ENCODE peak calls at places on chromosomes 7 and 10, in ten cellular contexts. One of them, this sample, is unnamed.

GRCh38 chr10:127942811-127943210 is 35.9 kb downstream of the PTPRE start:
- DNase-seq in AG04450: no peak
- DNase-seq in fibroblast of lung: no peak
- DNase-seq in PC-9: no peak
- DNase-seq in RWPE1: no peak
- DNase-seq in PC-3: no peak
- DNase-seq in ovary: no peak
- DNase-seq in B cell: no peak
- DNase-seq in brain microvascular endothelial cell: peak
- DNase-seq in GM12878: no peak
- DNase-seq in this sample: no peak

GRCh38 chr10:48240196-48240595 is 34.3 kb downstream of the FRMPD2 start:
- DNase-seq in AG04450: no peak
- DNase-seq in fibroblast of lung: no peak
- DNase-seq in PC-9: no peak
- DNase-seq in RWPE1: no peak
- DNase-seq in PC-3: no peak
- DNase-seq in ovary: no peak
- DNase-seq in B cell: no peak
- DNase-seq in brain microvascular endothelial cell: no peak
- DNase-seq in GM12878: no peak
- DNase-seq in this sample: no peak

GRCh38 chr10:43123361-43124093 is 14.7 kb upstream of the CSGALNACT2 start:
- DNase-seq in AG04450: no peak
- DNase-seq in fibroblast of lung: no peak
- DNase-seq in PC-9: no peak
- DNase-seq in RWPE1: no peak
- DNase-seq in PC-3: no peak
- DNase-seq in ovary: no peak
- DNase-seq in B cell: no peak
- DNase-seq in brain microvascular endothelial cell: no peak
- DNase-seq in GM12878: no peak
- DNase-seq in this sample: no peak

GRCh38 chr10:35421553-35422178 is 85.4 kb downstream of the CCNY start:
- DNase-seq in AG04450: peak
- DNase-seq in fibroblast of lung: peak
- DNase-seq in PC-9: peak
- DNase-seq in RWPE1: peak
- DNase-seq in PC-3: peak
- DNase-seq in ovary: peak
- DNase-seq in B cell: no peak
- DNase-seq in brain microvascular endothelial cell: peak
- DNase-seq in GM12878: no peak
- DNase-seq in this sample: no peak

GRCh38 chr10:7491949-7492659 is 81.3 kb upstream of the SFMBT2 start:
- DNase-seq in AG04450: no peak
- DNase-seq in fibroblast of lung: no peak
- DNase-seq in PC-9: no peak
- DNase-seq in RWPE1: no peak
- DNase-seq in PC-3: no peak
- DNase-seq in ovary: no peak
- DNase-seq in B cell: no peak
- DNase-seq in brain microvascular endothelial cell: no peak
- DNase-seq in GM12878: peak
- DNase-seq in this sample: no peak

GRCh38 chr7:134535919-134536299 is 8.5 kb downstream of the AKR1B10 start:
- DNase-seq in AG04450: no peak
- DNase-seq in fibroblast of lung: no peak
- DNase-seq in PC-9: no peak
- DNase-seq in RWPE1: no peak
- DNase-seq in PC-3: no peak
- DNase-seq in ovary: no peak
- DNase-seq in B cell: no peak
- DNase-seq in brain microvascular endothelial cell: no peak
- DNase-seq in GM12878: no peak
- DNase-seq in this sample: no peak

GRCh38 chr10:6396652-6397051 is 183.4 kb downstream of the PRKCQ start:
- DNase-seq in AG04450: peak
- DNase-seq in fibroblast of lung: peak
- DNase-seq in PC-9: no peak
- DNase-seq in RWPE1: no peak
- DNase-seq in PC-3: peak
- DNase-seq in ovary: no peak
- DNase-seq in B cell: no peak
- DNase-seq in brain microvascular endothelial cell: no peak
- DNase-seq in GM12878: no peak
- DNase-seq in this sample: no peak

GRCh38 chr7:111730476-111731300 is 168.4 kb upstream of the IMMP2L start:
- DNase-seq in AG04450: no peak
- DNase-seq in fibroblast of lung: peak
- DNase-seq in PC-9: no peak
- DNase-seq in RWPE1: no peak
- DNase-seq in PC-3: peak
- DNase-seq in ovary: no peak
- DNase-seq in B cell: no peak
- DNase-seq in brain microvascular endothelial cell: no peak
- DNase-seq in GM12878: no peak
- DNase-seq in this sample: no peak

DNA sequence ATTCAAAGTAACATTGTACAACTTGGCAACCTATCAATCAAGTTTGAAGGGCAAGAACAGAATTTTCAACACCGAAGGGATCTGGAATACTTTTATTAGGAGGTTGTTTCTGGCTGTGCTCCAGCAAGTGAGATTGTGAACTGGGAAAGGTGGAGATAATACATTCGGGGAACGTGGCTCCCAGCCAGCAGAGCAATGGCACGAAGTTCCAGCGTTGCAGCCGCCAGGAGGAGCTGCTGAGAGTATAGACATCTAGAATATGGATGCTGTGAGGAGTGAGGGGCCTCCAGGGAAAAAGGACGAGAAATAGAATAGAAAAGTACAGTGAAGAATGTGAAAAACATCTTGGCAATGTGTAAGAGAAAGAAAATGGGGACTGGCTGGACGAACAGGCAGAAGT is 69.5 kb downstream of the TCERG1L start:
- DNase-seq in AG04450: no peak
- DNase-seq in fibroblast of lung: no peak
- DNase-seq in PC-9: no peak
- DNase-seq in RWPE1: no peak
- DNase-seq in PC-3: peak
- DNase-seq in ovary: no peak
- DNase-seq in B cell: no peak
- DNase-seq in brain microvascular endothelial cell: no peak
- DNase-seq in GM12878: no peak
- DNase-seq in this sample: no peak
- TF ChIP-seq CTCF in AG04450: no peak
- TF ChIP-seq CTCF in fibroblast of lung: no peak
- TF ChIP-seq CTCF in PC-9: peak
- TF ChIP-seq CTCF in RWPE1: no peak
- TF ChIP-seq CTCF in PC-3: peak
- TF ChIP-seq CTCF in ovary: no peak
- TF ChIP-seq CTCF in B cell: peak
- TF ChIP-seq CTCF in brain microvascular endothelial cell: peak
- TF ChIP-seq CTCF in GM12878: peak
- TF ChIP-seq CTCF in this sample: no peak

GRCh38 chr7:130896051-130896881 is 162.3 kb upstream of the KLF14 start:
- DNase-seq in AG04450: no peak
- DNase-seq in fibroblast of lung: peak
- DNase-seq in PC-9: peak
- DNase-seq in RWPE1: no peak
- DNase-seq in PC-3: no peak
- DNase-seq in ovary: no peak
- DNase-seq in B cell: no peak
- DNase-seq in brain microvascular endothelial cell: no peak
- DNase-seq in GM12878: no peak
- DNase-seq in this sample: no peak
- TF ChIP-seq CTCF in AG04450: peak
- TF ChIP-seq CTCF in fibroblast of lung: peak
- TF ChIP-seq CTCF in PC-9: peak
- TF ChIP-seq CTCF in RWPE1: no peak
- TF ChIP-seq CTCF in PC-3: peak
- TF ChIP-seq CTCF in ovary: no peak
- TF ChIP-seq CTCF in B cell: no peak
- TF ChIP-seq CTCF in brain microvascular endothelial cell: peak
- TF ChIP-seq CTCF in GM12878: peak
- TF ChIP-seq CTCF in this sample: no peak

GRCh38 chr7:95776561-95777185 is 4.3 kb downstream of the DYNC1I1 start:
- DNase-seq in AG04450: no peak
- DNase-seq in fibroblast of lung: no peak
- DNase-seq in PC-9: no peak
- DNase-seq in RWPE1: no peak
- DNase-seq in PC-3: peak
- DNase-seq in ovary: no peak
- DNase-seq in B cell: no peak
- DNase-seq in brain microvascular endothelial cell: no peak
- DNase-seq in GM12878: no peak
- DNase-seq in this sample: no peak

GRCh38 chr7:95777266-95777665 is 4.9 kb downstream of the DYNC1I1 start:
- DNase-seq in AG04450: no peak
- DNase-seq in fibroblast of lung: no peak
- DNase-seq in PC-9: no peak
- DNase-seq in RWPE1: no peak
- DNase-seq in PC-3: no peak
- DNase-seq in ovary: no peak
- DNase-seq in B cell: no peak
- DNase-seq in brain microvascular endothelial cell: no peak
- DNase-seq in GM12878: no peak
- DNase-seq in this sample: no peak

GRCh38 chr7:95772298-95772770 is at the start of gene DYNC1I1:
- DNase-seq in AG04450: no peak
- DNase-seq in fibroblast of lung: peak
- DNase-seq in PC-9: peak
- DNase-seq in RWPE1: peak
- DNase-seq in PC-3: peak
- DNase-seq in ovary: peak
- DNase-seq in B cell: peak
- DNase-seq in brain microvascular endothelial cell: peak
- DNase-seq in GM12878: no peak
- DNase-seq in this sample: peak

DNA sequence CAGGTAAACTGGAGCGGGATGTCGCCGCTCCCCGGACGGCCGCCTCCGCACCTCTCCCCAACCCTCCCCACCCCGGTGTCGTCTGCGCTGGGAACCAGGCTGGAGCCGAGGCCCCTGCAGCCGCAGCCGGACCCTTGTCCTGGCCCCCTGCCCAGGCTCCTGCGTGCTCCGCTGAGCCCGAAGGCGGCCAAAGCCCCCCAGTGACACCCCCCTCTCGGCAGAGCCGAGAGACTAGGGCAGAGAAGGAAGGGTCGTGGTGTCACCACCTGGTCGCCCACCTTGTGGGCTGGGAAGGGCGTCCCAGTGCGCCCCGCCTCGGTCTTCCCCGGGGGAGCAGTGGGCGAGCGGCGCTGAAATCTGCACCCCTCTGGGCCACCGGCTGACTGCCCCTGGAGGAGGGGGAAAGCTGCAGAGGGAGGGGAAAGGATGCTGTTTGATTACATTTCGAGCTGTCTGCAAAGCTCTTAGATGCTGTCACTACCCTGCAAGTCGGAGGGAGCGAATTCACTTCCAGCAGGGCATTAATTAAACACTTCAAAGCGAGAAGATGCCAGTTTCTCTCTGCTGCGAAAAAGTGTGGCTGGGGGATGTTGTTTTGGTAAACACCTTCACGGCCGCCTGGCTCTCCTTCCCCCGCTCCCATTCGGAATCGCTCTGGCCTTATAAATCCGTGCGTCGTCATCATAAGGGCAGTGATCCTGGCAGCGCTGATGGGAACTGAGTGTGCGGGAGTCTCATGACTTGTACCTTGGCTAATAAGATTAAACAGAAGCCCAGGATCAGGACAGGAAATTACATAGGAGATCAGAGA is 622 bp downstream of the DYNC1I1 start:
- DNase-seq in AG04450: no peak
- DNase-seq in fibroblast of lung: peak
- DNase-seq in PC-9: no peak
- DNase-seq in RWPE1: no peak
- DNase-seq in PC-3: peak
- DNase-seq in ovary: peak
- DNase-seq in B cell: no peak
- DNase-seq in brain microvascular endothelial cell: no peak
- DNase-seq in GM12878: no peak
- DNase-seq in this sample: no peak
- TF ChIP-seq CTCF in AG04450: no peak
- TF ChIP-seq CTCF in fibroblast of lung: no peak
- TF ChIP-seq CTCF in PC-9: no peak
- TF ChIP-seq CTCF in RWPE1: no peak
- TF ChIP-seq CTCF in PC-3: no peak
- TF ChIP-seq CTCF in ovary: no peak
- TF ChIP-seq CTCF in B cell: no peak
- TF ChIP-seq CTCF in brain microvascular endothelial cell: no peak
- TF ChIP-seq CTCF in GM12878: no peak
- TF ChIP-seq CTCF in this sample: no peak

GRCh38 chr10:114547056-114547455 is 111.0 kb downstream of the ABLIM1 start:
- DNase-seq in AG04450: no peak
- DNase-seq in fibroblast of lung: no peak
- DNase-seq in PC-9: no peak
- DNase-seq in RWPE1: no peak
- DNase-seq in PC-3: no peak
- DNase-seq in ovary: no peak
- DNase-seq in B cell: no peak
- DNase-seq in brain microvascular endothelial cell: no peak
- DNase-seq in GM12878: no peak
- DNase-seq in this sample: no peak

GRCh38 chr10:114551310-114551972 is 106.6 kb downstream of the ABLIM1 start:
- DNase-seq in AG04450: no peak
- DNase-seq in fibroblast of lung: peak
- DNase-seq in PC-9: no peak
- DNase-seq in RWPE1: no peak
- DNase-seq in PC-3: no peak
- DNase-seq in ovary: peak
- DNase-seq in B cell: no peak
- DNase-seq in brain microvascular endothelial cell: no peak
- DNase-seq in GM12878: no peak
- DNase-seq in this sample: no peak

GRCh38 chr10:114550756-114551290 is 107.3 kb downstream of the ABLIM1 start:
- DNase-seq in AG04450: no peak
- DNase-seq in fibroblast of lung: peak
- DNase-seq in PC-9: no peak
- DNase-seq in RWPE1: no peak
- DNase-seq in PC-3: peak
- DNase-seq in ovary: no peak
- DNase-seq in B cell: no peak
- DNase-seq in brain microvascular endothelial cell: no peak
- DNase-seq in GM12878: no peak
- DNase-seq in this sample: no peak

GRCh38 chr10:114547466-114547865 is 110.6 kb downstream of the ABLIM1 start:
- DNase-seq in AG04450: no peak
- DNase-seq in fibroblast of lung: no peak
- DNase-seq in PC-9: no peak
- DNase-seq in RWPE1: no peak
- DNase-seq in PC-3: no peak
- DNase-seq in ovary: no peak
- DNase-seq in B cell: no peak
- DNase-seq in brain microvascular endothelial cell: no peak
- DNase-seq in GM12878: no peak
- DNase-seq in this sample: no peak

DNA sequence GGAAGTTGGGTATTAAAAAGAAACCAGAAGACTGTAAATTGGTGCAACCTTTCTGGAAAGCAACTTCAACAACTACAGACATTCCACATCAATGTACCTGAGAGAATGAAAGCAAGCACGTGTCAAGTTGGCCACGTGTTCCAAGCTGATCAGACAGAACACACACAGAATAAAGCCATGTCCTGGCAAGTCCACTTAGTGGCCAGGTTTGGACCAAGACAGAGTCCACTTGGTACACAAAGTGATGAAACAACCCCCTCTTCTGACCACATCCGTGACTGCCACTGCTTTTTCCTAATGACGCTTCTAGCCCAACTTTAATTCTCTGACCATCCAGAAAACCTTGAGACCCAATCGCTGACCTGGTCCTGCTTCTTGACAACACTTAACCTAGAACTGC is 109.4 kb downstream of the ABLIM1 start:
- DNase-seq in AG04450: no peak
- DNase-seq in fibroblast of lung: peak
- DNase-seq in PC-9: no peak
- DNase-seq in RWPE1: peak
- DNase-seq in PC-3: peak
- DNase-seq in ovary: peak
- DNase-seq in B cell: no peak
- DNase-seq in brain microvascular endothelial cell: peak
- DNase-seq in GM12878: no peak
- DNase-seq in this sample: no peak
- TF ChIP-seq CTCF in AG04450: peak
- TF ChIP-seq CTCF in fibroblast of lung: peak
- TF ChIP-seq CTCF in PC-9: no peak
- TF ChIP-seq CTCF in RWPE1: peak
- TF ChIP-seq CTCF in PC-3: peak
- TF ChIP-seq CTCF in ovary: peak
- TF ChIP-seq CTCF in B cell: no peak
- TF ChIP-seq CTCF in brain microvascular endothelial cell: peak
- TF ChIP-seq CTCF in GM12878: peak
- TF ChIP-seq CTCF in this sample: no peak